ENCODE peak calls at places on chromosomes 2 and 18, in six cellular contexts. P is right lobe of liver, U is K562, A is colonic mucosa, N is IMR-90, L is thyroid gland. F is an unnamed sample. For H3K4me1, the result is how much of the 10 kb centered on the place peaks cover.

GRCh38 chr2:165539985-165540384 is 70.5 kb downstream of the CSRNP3 start:
- DNase-seq in P (no peak), U (no peak), A (no peak), N (no peak), L (peak), F (no peak)

GRCh38 chr2:147008481-147008880 is 836.3 kb upstream of the ACVR2A start:
- DNase-seq in P (no peak), U (no peak), A (no peak), N (no peak), L (no peak), F (no peak)

GRCh38 chr2:196970089-196970488 is 43.6 kb upstream of the PGAP1 start:
- DNase-seq in P (no peak), U (no peak), A (no peak), N (peak), L (no peak), F (no peak)

GRCh38 chr2:24231461-24231881 is 56.6 kb downstream of the FAM228A start:
- DNase-seq in P (no peak), U (no peak), A (no peak), N (peak), L (no peak), F (no peak)

GRCh38 chr18:48848641-48849143 is 102.1 kb downstream of the SMAD7 start:
- DNase-seq in P (no peak), U (no peak), A (no peak), N (no peak), L (no peak), F (no peak)

GRCh38 chr2:186325827-186326535 is 160.1 kb upstream of the ZC3H15 start:
- DNase-seq in P (no peak), U (no peak), A (no peak), N (no peak), L (no peak), F (no peak)

GRCh38 chr2:216539791-216540241 is 41.2 kb downstream of the RPL37A start:
- DNase-seq in P (peak), U (no peak), A (peak), N (peak), L (peak), F (no peak)

GRCh38 chr2:147026664-147027278 is 818.1 kb upstream of the ACVR2A start:
- DNase-seq in P (no peak), U (no peak), A (no peak), N (peak), L (no peak), F (no peak)

GRCh38 chr2:8575011-8575750 is 106.7 kb upstream of the ID2 start:
- DNase-seq in P (no peak), U (no peak), A (no peak), N (peak), L (no peak), F (peak)

GRCh38 chr18:79639072-79639829 is 40.4 kb upstream of the CTDP1 start:
- DNase-seq in P (no peak), U (no peak), A (no peak), N (no peak), L (no peak), F (no peak)

GRCh38 chr2:175076272-175076671 is 71.1 kb upstream of the CHN1 start:
- DNase-seq in P (no peak), U (no peak), A (no peak), N (no peak), L (no peak), F (no peak)

GRCh38 chr2:120366698-120367097 is 20.8 kb downstream of the INHBB start:
- DNase-seq in P (no peak), U (no peak), A (no peak), N (no peak), L (no peak), F (no peak)

GRCh38 chr2:45287040-45287439 is 277.8 kb upstream of the SIX2 start:
- DNase-seq in P (no peak), U (no peak), A (no peak), N (no peak), L (peak), F (no peak)

GRCh38 chr2:168490015-168490874 is 34.2 kb downstream of the CERS6 start:
- DNase-seq in P (no peak), U (peak), A (no peak), N (peak), L (no peak), F (peak)

GRCh38 chr2:29562896-29563295 is 358.5 kb downstream of the ALK start:
- DNase-seq in P (no peak), U (no peak), A (no peak), N (peak), L (no peak), F (no peak)

GRCh38 chr2:174680221-174680620 is 82.6 kb upstream of the WIPF1 start:
- DNase-seq in P (no peak), U (no peak), A (no peak), N (no peak), L (no peak), F (no peak)

GRCh38 chr18:57674891-57675290 is 53.3 kb upstream of the NARS1 start:
- DNase-seq in P (no peak), U (no peak), A (no peak), N (no peak), L (no peak), F (no peak)

GRCh38 chr2:239597216-239597615 is 196.4 kb upstream of the HDAC4 start:
- DNase-seq in P (peak), U (no peak), A (peak), N (no peak), L (no peak), F (no peak)

GRCh38 chr18:36492604-36493329 is 195.3 kb downstream of the FHOD3 start:
- DNase-seq in P (no peak), U (no peak), A (no peak), N (no peak), L (no peak), F (no peak)

GRCh38 chr2:101357386-101357785 is 29.9 kb downstream of the CREG2 start:
- DNase-seq in P (no peak), U (no peak), A (no peak), N (peak), L (no peak), F (no peak)

GRCh38 chr2:64669288-64669687 is 15.6 kb upstream of the SERTAD2 start:
- DNase-seq in P (no peak), U (no peak), A (no peak), N (no peak), L (no peak), F (no peak)

GRCh38 chr2:237321746-237322145 is 92.2 kb downstream of the COL6A3 start:
- DNase-seq in P (no peak), U (no peak), A (no peak), N (no peak), L (no peak), F (no peak)

GRCh38 chr2:71530246-71530986 is 77.1 kb downstream of the DYSF start:
- DNase-seq in P (no peak), U (peak), A (no peak), N (peak), L (no peak), F (no peak)

GRCh38 chr2:48844418-48845155 is 89.1 kb upstream of the LHCGR start:
- DNase-seq in P (no peak), U (no peak), A (no peak), N (peak), L (no peak), F (no peak)

GRCh38 chr18:21933931-21934765 is 193.6 kb downstream of the MIB1 start:
- DNase-seq in P (no peak), U (no peak), A (no peak), N (no peak), L (no peak), F (no peak)

GRCh38 chr2:27085670-27086089 is 892 bp upstream of the KHK start:
- DNase-seq in P (peak), U (peak), A (peak), N (peak), L (peak), F (no peak)

GRCh38 chr2:190507135-190507534 is 27.4 kb downstream of the NEMP2 start:
- DNase-seq in P (no peak), U (no peak), A (peak), N (no peak), L (peak), F (no peak)

GRCh38 chr2:88658890-88659881 is 31.9 kb upstream of the EIF2AK3 start:
- DNase-seq in P (no peak), U (peak), A (peak), N (peak), L (no peak), F (no peak)

GRCh38 chr2:169302364-169302763 is 60.0 kb downstream of the LRP2 start:
- DNase-seq in P (no peak), U (no peak), A (no peak), N (no peak), L (no peak), F (no peak)

GRCh38 chr2:23549821-23550535 is 165.0 kb downstream of the KLHL29 start:
- DNase-seq in P (no peak), U (no peak), A (no peak), N (peak), L (no peak), F (no peak)

GRCh38 chr2:47300609-47301276 is 102.2 kb upstream of the MSH2 start:
- DNase-seq in P (no peak), U (peak), A (no peak), N (no peak), L (no peak), F (no peak)

GRCh38 chr18:2997846-2998599 is 14.9 kb downstream of the LPIN2 start:
- DNase-seq in P (no peak), U (no peak), A (no peak), N (no peak), L (peak), F (no peak)

GRCh38 chr2:33167655-33168245 is 221.0 kb downstream of the LTBP1 start:
- DNase-seq in P (no peak), U (no peak), A (no peak), N (peak), L (no peak), F (no peak)

GRCh38 chr18:7812431-7813063 is 245.4 kb downstream of the PTPRM start:
- DNase-seq in P (no peak), U (no peak), A (no peak), N (peak), L (no peak), F (no peak)

GRCh38 chr2:181008418-181008817 is 28.0 kb downstream of the UBE2E3 start:
- DNase-seq in P (no peak), U (peak), A (no peak), N (peak), L (no peak), F (no peak)
- H3K4me1 ChIP-seq in P (under half), U (under half), A (under half), N (under half), L (under half), F (under half)

GRCh38 chr2:106159867-106160785 is 34.0 kb downstream of the UXS1 start:
- DNase-seq in P (no peak), U (no peak), A (no peak), N (no peak), L (no peak), F (peak)

GRCh38 chr2:106158131-106158530 is 36.0 kb downstream of the UXS1 start:
- DNase-seq in P (no peak), U (no peak), A (no peak), N (no peak), L (no peak), F (no peak)

GRCh38 chr2:106158871-106159270 is 35.2 kb downstream of the UXS1 start:
- DNase-seq in P (no peak), U (no peak), A (no peak), N (no peak), L (no peak), F (no peak)

GRCh38 chr2:106161938-106162814 is 31.9 kb downstream of the UXS1 start:
- DNase-seq in P (no peak), U (peak), A (no peak), N (no peak), L (no peak), F (peak)

GRCh38 chr2:106160786-106161261 is 33.3 kb downstream of the UXS1 start:
- DNase-seq in P (no peak), U (no peak), A (no peak), N (no peak), L (peak), F (peak)
- H3K4me3 ChIP-seq in P (no peak), U (no peak), A (no peak), N (no peak), L (no peak), F (peak)

DNA sequence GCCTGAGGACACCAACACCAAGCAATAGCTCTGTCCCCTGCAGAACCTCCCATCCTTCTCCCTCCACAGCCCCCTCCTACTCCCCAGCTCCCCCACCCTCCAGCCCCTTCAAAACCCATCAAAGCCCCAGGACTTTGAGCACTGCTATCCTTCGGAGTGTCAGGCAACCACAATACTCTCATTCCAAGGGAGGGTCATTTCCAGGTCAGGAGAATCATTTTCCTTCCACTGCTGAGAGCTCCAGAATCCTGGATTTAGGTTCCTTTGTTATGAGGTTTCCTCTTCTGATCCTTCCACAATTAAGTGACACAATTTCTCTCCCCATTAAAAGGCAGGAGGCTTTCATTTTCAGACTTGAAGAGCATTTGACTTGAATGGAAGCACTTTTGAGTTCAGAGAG is 24.4 kb upstream of the SPP2 start:
- DNase-seq in P (no peak), U (no peak), A (no peak), N (peak), L (no peak), F (no peak)
- H3K4me1 ChIP-seq in P (under half), U (under half), A (under half), N (under half), L (under half), F (half or more)

GRCh38 chr2:241559489-241560180 is 1.1 kb downstream of the BOK start:
- DNase-seq in P (peak), U (peak), A (peak), N (peak), L (peak), F (no peak)
- H3K4me3 ChIP-seq in P (peak), U (peak), A (peak), N (peak), L (peak), F (peak)

DNA sequence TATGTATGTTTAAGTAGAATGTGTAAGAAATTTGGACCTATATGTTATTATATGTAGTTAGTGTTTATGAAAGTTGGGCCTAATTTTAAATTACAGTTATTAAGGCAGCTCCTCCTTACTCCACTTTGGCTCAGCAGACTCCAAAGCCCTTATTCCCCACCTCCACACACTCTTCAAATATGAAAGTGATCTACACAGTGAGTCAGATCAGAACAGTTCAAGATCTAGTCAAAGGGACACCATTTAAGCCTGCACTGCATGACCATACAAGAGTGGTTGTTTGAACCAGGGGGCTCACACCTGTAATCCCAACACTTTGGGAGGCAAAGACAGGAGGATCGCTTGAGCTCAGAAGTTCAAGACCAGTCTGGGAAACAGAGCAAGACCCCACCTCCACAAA is 21.2 kb upstream of the PMAIP1 start:
- DNase-seq in P (no peak), U (no peak), A (no peak), N (peak), L (no peak), F (no peak)
- H3K4me1 ChIP-seq in P (under half), U (under half), A (under half), N (under half), L (under half), F (under half)